ENCODE peak calls at places on chromosomes 13 and 19, in four cellular contexts. G, P, B and T are unnamed samples.

GRCh38 chr19:30231408-30232318 is 140.5 kb upstream of the ZNF536 start:
- DNase-seq in G (no peak), P (no peak), B (no peak), T (no peak)

GRCh38 chr13:39284801-39285388 is 246.6 kb downstream of the NHLRC3 start:
- DNase-seq in G (no peak), P (no peak), B (peak), T (no peak)

GRCh38 chr19:50465986-50466771 is 10.1 kb upstream of the EMC10 start:
- DNase-seq in G (peak), P (no peak), B (no peak), T (peak)

GRCh38 chr13:86383561-86383960 is 584.3 kb upstream of the SLITRK6 start:
- DNase-seq in G (no peak), P (no peak), B (no peak), T (no peak)

GRCh38 chr19:1131718-1132552 is 28.1 kb downstream of the GPX4 start:
- DNase-seq in G (peak), P (peak), B (peak), T (peak)

GRCh38 chr19:43786665-43787064 is 5.9 kb upstream of the KCNN4 start:
- DNase-seq in G (no peak), P (no peak), B (no peak), T (no peak)

GRCh38 chr13:42420304-42420703 is 148.4 kb downstream of the AKAP11 start:
- DNase-seq in G (no peak), P (no peak), B (no peak), T (no peak)

GRCh38 chr19:48818234-48818823 is 7.5 kb upstream of the BCAT2 start:
- DNase-seq in G (no peak), P (no peak), B (no peak), T (no peak)

GRCh38 chr13:21606251-21606650 is 2.3 kb upstream of the MICU2 start:
- DNase-seq in G (no peak), P (no peak), B (no peak), T (no peak)

GRCh38 chr13:21606781-21607180 is 2.8 kb upstream of the MICU2 start:
- DNase-seq in G (peak), P (no peak), B (no peak), T (no peak)

GRCh38 chr13:21608961-21609360 is 5.0 kb upstream of the MICU2 start:
- DNase-seq in G (no peak), P (no peak), B (peak), T (no peak)

GRCh38 chr13:21603531-21604448 is at the start of gene MICU2:
- DNase-seq in G (peak), P (peak), B (peak), T (peak)
- TF ChIP-seq CTCF in G (no peak), P (peak), B (no peak), T (no peak)

GRCh38 chr19:7187605-7188339 is 106.4 kb downstream of the INSR start:
- DNase-seq in G (no peak), P (no peak), B (no peak), T (no peak)
- TF ChIP-seq CTCF in G (no peak), P (no peak), B (no peak), T (no peak)

GRCh38 chr13:98871727-98872126 is 106.1 kb downstream of the DOCK9 start:
- DNase-seq in G (no peak), P (no peak), B (no peak), T (no peak)

GRCh38 chr13:98873377-98874028 is 104.4 kb downstream of the DOCK9 start:
- DNase-seq in G (no peak), P (no peak), B (no peak), T (no peak)

GRCh38 chr13:98868932-98869331 is 108.9 kb downstream of the DOCK9 start:
- DNase-seq in G (no peak), P (no peak), B (no peak), T (no peak)

GRCh38 chr13:98866882-98867281 is 111.0 kb downstream of the DOCK9 start:
- DNase-seq in G (no peak), P (no peak), B (no peak), T (no peak)

DNA sequence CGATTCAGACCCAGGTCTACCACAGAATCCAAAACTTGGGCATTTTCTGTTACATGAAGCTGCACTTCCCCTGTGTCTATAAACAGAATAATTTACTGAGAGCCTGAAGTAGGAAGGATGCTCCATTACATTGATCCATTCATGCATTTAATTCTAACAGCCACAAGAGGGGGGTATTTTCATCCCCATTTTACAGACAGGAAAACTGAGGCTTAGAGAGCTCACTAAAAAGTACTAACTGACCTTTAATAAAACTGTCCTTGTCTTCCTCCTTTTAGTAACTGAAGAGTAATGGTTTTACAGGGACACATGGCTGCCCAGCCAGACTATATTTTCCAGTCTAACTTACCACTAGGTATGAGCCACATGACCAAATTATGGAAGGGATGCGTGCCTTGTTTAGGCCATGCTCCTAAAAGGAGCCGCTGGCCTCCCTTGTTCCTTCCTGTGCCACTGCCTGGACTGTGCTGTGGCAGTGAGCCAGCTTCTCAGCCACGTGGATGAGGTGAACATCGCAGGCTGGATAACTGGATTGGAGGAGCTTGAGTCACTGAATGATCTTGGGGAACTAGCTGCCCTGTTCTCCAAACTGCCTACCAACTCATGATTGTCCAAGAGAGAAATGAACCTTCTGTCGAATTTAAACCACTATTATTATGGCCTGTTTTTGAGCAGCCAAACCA is 108.3 kb downstream of the DOCK9 start:
- DNase-seq in G (no peak), P (no peak), B (peak), T (no peak)
- TF ChIP-seq CTCF in G (no peak), P (no peak), B (peak), T (no peak)

DNA sequence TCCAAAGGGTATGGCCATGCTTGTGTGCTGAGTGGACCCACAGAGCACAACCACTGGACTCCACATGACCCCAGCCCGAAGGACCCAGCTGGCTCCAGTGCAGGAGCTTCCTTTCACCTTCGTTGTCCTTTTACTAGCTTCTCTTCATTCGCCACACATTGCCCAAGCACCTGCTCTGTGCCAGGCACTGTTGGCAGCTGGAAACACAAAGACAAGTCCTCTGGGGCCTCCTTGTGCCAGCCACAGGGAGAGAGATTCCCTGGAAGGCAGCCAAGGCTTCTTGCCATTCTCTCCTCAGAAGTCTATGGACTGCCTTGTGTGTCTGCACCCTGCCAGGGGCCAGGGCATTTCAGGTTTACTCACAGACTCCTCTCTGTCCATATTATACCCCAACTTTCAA is 57.0 kb downstream of the CHST8 start:
- DNase-seq in G (no peak), P (peak), B (no peak), T (no peak)
- TF ChIP-seq CTCF in G (no peak), P (no peak), B (no peak), T (no peak)

DNA sequence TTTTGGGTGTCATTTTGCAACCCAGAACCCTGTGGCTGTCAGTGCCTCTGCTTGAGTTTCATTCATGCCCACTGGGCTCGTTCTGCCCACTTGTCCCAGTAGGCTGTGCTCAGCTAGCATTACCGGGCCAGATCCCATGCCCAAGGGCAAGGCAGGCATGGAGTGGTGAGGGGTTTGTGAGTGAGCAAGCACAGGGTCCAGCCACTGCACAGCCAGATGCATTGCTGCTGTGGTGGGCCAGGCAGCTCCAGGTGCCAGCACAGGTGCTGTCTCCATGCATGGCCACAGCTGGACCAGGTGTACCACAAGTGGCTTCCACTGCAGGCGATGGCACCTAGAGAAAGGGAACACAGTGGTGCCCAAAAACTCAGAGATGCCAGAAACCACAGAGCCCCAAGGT is 1671.2 kb downstream of the OLFM4 start:
- DNase-seq in G (no peak), P (no peak), B (no peak), T (no peak)
- TF ChIP-seq CTCF in G (no peak), P (no peak), B (no peak), T (no peak)